ENCODE peak calls at places on chromosomes 6 and 20, in eight cellular contexts. M, K, O, T, X, Y, H and G are unnamed samples.

GRCh38 chr6:122184260-122184934 is 215.1 kb upstream of the HSF2 start:
- DNase-seq in X (no peak), H (no peak), O (no peak), M (no peak), T (no peak), Y (no peak), K (peak; percentile 4), G (no peak)

GRCh38 chr20:6055161-6055783 is 1.4 kb upstream of the LRRN4 start:
- DNase-seq in H (no peak), Y (no peak), O (no peak), K (no peak), T (peak; percentile 62), X (no peak), M (peak; percentile 57), G (no peak)

GRCh38 chr20:8183526-8183925 is 51.5 kb downstream of the PLCB1 start:
- DNase-seq in X (no peak), Y (no peak), T (no peak), O (no peak), K (no peak), M (no peak), H (no peak), G (no peak)

GRCh38 chr6:13767121-13767794 is 47.1 kb downstream of the MCUR1 start:
- DNase-seq in X (no peak), Y (no peak), H (peak; percentile 60), M (peak; percentile 9), T (no peak), O (peak; percentile 19), K (no peak), G (no peak)

GRCh38 chr6:38016824-38017223 is 197.3 kb downstream of the ZFAND3 start:
- DNase-seq in K (no peak), X (no peak), Y (no peak), O (no peak), H (no peak), M (no peak), T (no peak), G (no peak)

GRCh38 chr6:136989591-136990578 is 54.9 kb downstream of the IL20RA start:
- DNase-seq in X (no peak), H (peak; percentile 15), M (no peak), T (peak; percentile 53), K (no peak), Y (no peak), O (peak; percentile 53), G (peak; percentile 16)

GRCh38 chr6:39440039-39440426 is 117.5 kb upstream of the KCNK16 start:
- DNase-seq in Y (no peak), O (no peak), K (peak; percentile 16), M (no peak), T (no peak), H (no peak), X (no peak), G (no peak)

GRCh38 chr6:89209457-89209856 is 7.7 kb downstream of the GABRR1 start:
- DNase-seq in O (no peak), H (no peak), Y (no peak), T (no peak), K (no peak), M (no peak), X (no peak), G (no peak)

GRCh38 chr6:118187568-118188164 is 280.6 kb downstream of the SLC35F1 start:
- DNase-seq in Y (peak; percentile 5), T (no peak), O (no peak), X (no peak), M (no peak), H (peak; percentile 30), K (no peak), G (no peak)

GRCh38 chr6:57256541-57256940 is 34.4 kb upstream of the RAB23 start:
- DNase-seq in M (no peak), T (no peak), X (no peak), Y (no peak), O (no peak), K (no peak), H (no peak), G (no peak)

GRCh38 chr6:113843500-113844068 is 13.6 kb upstream of the MARCKS start:
- DNase-seq in O (no peak), X (no peak), T (no peak), M (no peak), K (no peak), H (no peak), Y (no peak), G (no peak)

GRCh38 chr6:4129446-4129845 is 5.9 kb downstream of the ECI2 start:
- DNase-seq in O (no peak), X (no peak), Y (no peak), H (no peak), K (no peak), M (no peak), T (no peak), G (no peak)

GRCh38 chr6:80605165-80605989 is 498.9 kb downstream of the BCKDHB start:
- DNase-seq in O (no peak), K (peak; percentile 57), T (no peak), Y (no peak), X (no peak), M (no peak), H (no peak), G (peak; percentile 8)

GRCh38 chr6:15714658-15715057 is 51.8 kb upstream of the DTNBP1 start:
- DNase-seq in T (no peak), M (no peak), K (no peak), H (no peak), Y (no peak), O (no peak), X (no peak), G (no peak)

GRCh38 chr6:31397901-31398300 is 5.5 kb upstream of the MICA start:
- DNase-seq in H (no peak), X (no peak), Y (no peak), T (no peak), O (no peak), M (no peak), K (no peak), G (no peak)

GRCh38 chr6:2432258-2432657 is 186.9 kb upstream of the GMDS start:
- DNase-seq in H (no peak), Y (no peak), K (peak; percentile 87), M (peak; percentile 95), X (no peak), T (no peak), O (no peak), G (no peak)

GRCh38 chr6:13446371-13446770 is 41.0 kb downstream of the GFOD1 start:
- DNase-seq in Y (no peak), O (no peak), T (no peak), H (no peak), K (no peak), M (no peak), X (no peak), G (no peak)

GRCh38 chr20:58639182-58640146 is 11.6 kb upstream of the STX16 start:
- DNase-seq in T (peak; percentile 39), H (no peak), M (no peak), X (no peak), Y (no peak), K (no peak), O (no peak), G (no peak)

GRCh38 chr6:160267102-160267501 is 8.5 kb upstream of the SLC22A2 start:
- DNase-seq in H (no peak), M (no peak), X (no peak), K (no peak), Y (no peak), T (no peak), O (no peak), G (no peak)
- TF ChIP-seq CTCF in H (no peak), M (peak; percentile 8), X (no peak), K (no peak), Y (no peak), T (no peak), O (no peak), G (no peak)

GRCh38 chr6:168892031-168892430 is 361.6 kb downstream of the THBS2 start:
- DNase-seq in K (no peak), Y (no peak), H (no peak), T (no peak), M (no peak), O (no peak), X (no peak), G (no peak)
- TF ChIP-seq CTCF in K (no peak), Y (no peak), H (no peak), T (no peak), M (no peak), O (no peak), X (no peak), G (no peak)

GRCh38 chr20:61562897-61563504 is 310.9 kb downstream of the CDH4 start:
- DNase-seq in O (no peak), H (no peak), M (no peak), T (no peak), K (no peak), Y (no peak), X (no peak), G (no peak)

GRCh38 chr20:61558726-61559125 is 306.7 kb downstream of the CDH4 start:
- DNase-seq in T (no peak), O (no peak), Y (no peak), X (no peak), M (peak; percentile 28), K (no peak), H (no peak), G (no peak)

GRCh38 chr20:61559706-61560315 is 307.8 kb downstream of the CDH4 start:
- DNase-seq in O (no peak), X (no peak), H (no peak), Y (no peak), M (no peak), K (no peak), T (no peak), G (no peak)

GRCh38 chr20:61561111-61561830 is 309.2 kb downstream of the CDH4 start:
- DNase-seq in T (no peak), O (no peak), H (no peak), X (no peak), K (no peak), M (no peak), Y (no peak), G (no peak)

GRCh38 chr20:61560361-61560853 is 308.3 kb downstream of the CDH4 start:
- DNase-seq in X (no peak), O (peak; percentile 52), K (peak; percentile 6), Y (no peak), M (no peak), T (no peak), H (peak; percentile 14), G (no peak)
- TF ChIP-seq CTCF in X (no peak), O (peak; percentile 6), K (no peak), Y (no peak), M (no peak), T (no peak), H (no peak), G (no peak)

GRCh38 chr6:50602191-50602810 is 111.0 kb upstream of the TFAP2D start:
- DNase-seq in K (peak; percentile 11), H (no peak), M (no peak), O (no peak), Y (peak; percentile 9), T (no peak), X (no peak), G (no peak)
- TF ChIP-seq CTCF in K (peak; percentile 76), H (peak; percentile 78), M (peak; percentile 74), O (peak; percentile 63), Y (peak; percentile 66), T (peak; percentile 66), X (no peak), G (peak; percentile 90)